ENCODE peak calls at places on chromosomes 5 and 9, in ten cellular contexts. I is fibroblast of pulmonary artery; W is skeletal muscle cell; V is T-helper 2 cell; P is cardiac muscle cell; G is AG04450; Z is activated CD4-positive, CD25-positive, alpha-beta regulatory T cell treated with anti-CD3 and anti-CD28 coated beads, Interleukin-2, amount 50 U/mL, for 72 hours; Q is NCI-H1694; E is amygdala; B is stimulated activated CD4-positive, alpha-beta T cell treated with anti-CD3 and anti-CD28 coated beads, Interleukin-1b, Interleukin-23, amount 100 ng/mL, for 24 hours. C is an unnamed sample.

GRCh38 chr9:127318651-127319167 is 54.1 kb downstream of the GARNL3 start:
- DNase-seq in I (peak), W (peak), V (no peak), P (peak), G (peak), Z (no peak), Q (no peak), E (no peak), B (no peak), C (no peak)

GRCh38 chr5:68285857-68286611 is 70.5 kb downstream of the PIK3R1 start:
- DNase-seq in I (peak), W (no peak), V (no peak), P (peak), G (no peak), Z (no peak), Q (peak), E (no peak), B (no peak), C (no peak)

GRCh38 chr5:177992466-177992865 is 3.6 kb downstream of the PROP1 start:
- DNase-seq in I (no peak), W (no peak), V (no peak), P (no peak), G (no peak), Z (no peak), Q (no peak), E (no peak), B (no peak), C (no peak)

GRCh38 chr9:125794708-125795107 is 47.5 kb downstream of the PBX3 start:
- DNase-seq in I (no peak), W (no peak), V (no peak), P (no peak), G (no peak), Z (no peak), Q (no peak), E (no peak), B (no peak), C (no peak)

GRCh38 chr5:169290895-169291294 is 10.0 kb downstream of the SLIT3 start:
- DNase-seq in I (no peak), W (no peak), V (no peak), P (no peak), G (no peak), Z (no peak), Q (no peak), E (no peak), B (no peak), C (no peak)

GRCh38 chr5:149532413-149532812 is 18.8 kb downstream of the CSNK1A1 start:
- DNase-seq in I (no peak), W (no peak), V (no peak), P (no peak), G (no peak), Z (no peak), Q (no peak), E (no peak), B (no peak), C (no peak)

GRCh38 chr9:136059321-136059791 is 35.7 kb downstream of the NACC2 start:
- DNase-seq in I (no peak), W (no peak), V (no peak), P (no peak), G (no peak), Z (no peak), Q (no peak), E (no peak), B (no peak), C (no peak)

GRCh38 chr9:28824410-28824963 is 1251.2 kb upstream of the C9orf72 start:
- DNase-seq in I (no peak), W (no peak), V (no peak), P (no peak), G (no peak), Z (no peak), Q (no peak), E (no peak), B (no peak), C (no peak)

GRCh38 chr5:15499528-15500325 is at the start of gene FBXL7:
- DNase-seq in I (peak), W (peak), V (no peak), P (peak), G (peak), Z (no peak), Q (peak), E (peak), B (no peak), C (no peak)

GRCh38 chr9:88741335-88741734 is 206.4 kb downstream of the NXNL2 start:
- DNase-seq in I (peak), W (no peak), V (no peak), P (no peak), G (no peak), Z (no peak), Q (no peak), E (no peak), B (no peak), C (no peak)

GRCh38 chr9:98706651-98707103 is 2.1 kb downstream of the GABBR2 start:
- DNase-seq in I (peak), W (peak), V (no peak), P (no peak), G (no peak), Z (no peak), Q (no peak), E (no peak), B (no peak), C (no peak)

GRCh38 chr5:158903006-158903405 is 196.7 kb downstream of the EBF1 start:
- DNase-seq in I (no peak), W (no peak), V (no peak), P (no peak), G (no peak), Z (no peak), Q (no peak), E (no peak), B (no peak), C (no peak)

GRCh38 chr5:40406426-40407211 is 273.1 kb upstream of the PTGER4 start:
- DNase-seq in I (no peak), W (no peak), V (no peak), P (no peak), G (no peak), Z (no peak), Q (no peak), E (no peak), B (no peak), C (no peak)

GRCh38 chr9:121299125-121299466 is 31.1 kb downstream of the GSN start:
- DNase-seq in I (no peak), W (no peak), V (no peak), P (no peak), G (no peak), Z (no peak), Q (no peak), E (no peak), B (no peak), C (no peak)

GRCh38 chr9:976805-977360 is 428 bp downstream of the DMRT3 start:
- DNase-seq in I (no peak), W (no peak), V (no peak), P (no peak), G (no peak), Z (no peak), Q (no peak), E (no peak), B (no peak), C (no peak)

GRCh38 chr5:6475626-6476312 is 27.1 kb downstream of the UBE2QL1 start:
- DNase-seq in I (no peak), W (no peak), V (no peak), P (peak), G (no peak), Z (no peak), Q (no peak), E (no peak), B (no peak), C (no peak)

GRCh38 chr9:69876981-69877380 is 56.4 kb downstream of the CFAP95 start:
- DNase-seq in I (no peak), W (no peak), V (no peak), P (no peak), G (no peak), Z (no peak), Q (no peak), E (no peak), B (no peak), C (no peak)

GRCh38 chr9:119026120-119026519 is 343.1 kb downstream of the BRINP1 start:
- DNase-seq in I (no peak), W (no peak), V (no peak), P (no peak), G (no peak), Z (no peak), Q (peak), E (peak), B (no peak), C (no peak)

GRCh38 chr5:175889910-175890684 is 18.7 kb downstream of the CPLX2 start:
- DNase-seq in I (no peak), W (no peak), V (no peak), P (peak), G (no peak), Z (no peak), Q (no peak), E (no peak), B (no peak), C (no peak)

GRCh38 chr5:134370871-134371833 is at the start of gene UBE2B:
- DNase-seq in I (peak), W (peak), V (peak), P (peak), G (peak), Z (peak), Q (peak), E (peak), B (peak), C (peak)

GRCh38 chr5:17228833-17229291 is 11.4 kb downstream of the BASP1 start:
- DNase-seq in I (peak), W (no peak), V (no peak), P (no peak), G (no peak), Z (no peak), Q (no peak), E (no peak), B (no peak), C (no peak)

GRCh38 chr5:110099562-110099961 is 409.8 kb downstream of the MAN2A1 start:
- DNase-seq in I (no peak), W (no peak), V (no peak), P (no peak), G (no peak), Z (no peak), Q (no peak), E (no peak), B (no peak), C (no peak)

GRCh38 chr5:174522641-174523260 is 201.6 kb upstream of the MSX2 start:
- DNase-seq in I (no peak), W (no peak), V (no peak), P (no peak), G (no peak), Z (no peak), Q (no peak), E (no peak), B (no peak), C (no peak)

GRCh38 chr5:137622850-137623249 is 113.0 kb downstream of the KLHL3 start:
- DNase-seq in I (peak), W (no peak), V (no peak), P (no peak), G (no peak), Z (no peak), Q (no peak), E (peak), B (no peak), C (no peak)